ENCODE peak calls at places on chromosome 13, in seven cellular contexts. One of them, this sample, is unnamed.
A peak's percentile ranks its signal among the peaks of the same experiment; 100 is the strongest.

GRCh38 chr13:101552797-101553196 is 100.3 kb downstream of the ITGBL1 start:
- DNase-seq in H1: no peak
- DNase-seq in H9: no peak
- DNase-seq in mesendoderm: peak; percentile 11
- DNase-seq in neuronal stem cell: no peak
- DNase-seq in IMR-90: peak; percentile 55
- DNase-seq in trophoblast cell: peak; percentile 37
- DNase-seq in this sample: peak; percentile 54

GRCh38 chr13:20738616-20739015 is 35.1 kb downstream of the IL17D start:
- DNase-seq in H1: no peak
- DNase-seq in H9: no peak
- DNase-seq in mesendoderm: no peak
- DNase-seq in neuronal stem cell: no peak
- DNase-seq in IMR-90: no peak
- DNase-seq in trophoblast cell: no peak
- DNase-seq in this sample: no peak

GRCh38 chr13:84192125-84192524 is 309.9 kb upstream of the SLITRK1 start:
- DNase-seq in H1: no peak
- DNase-seq in H9: no peak
- DNase-seq in mesendoderm: peak; percentile 1
- DNase-seq in neuronal stem cell: no peak
- DNase-seq in IMR-90: peak; percentile 76
- DNase-seq in trophoblast cell: peak; percentile 47
- DNase-seq in this sample: peak; percentile 75

GRCh38 chr13:21986602-21987001 is 315.7 kb downstream of the FGF9 start:
- DNase-seq in H1: no peak
- DNase-seq in H9: no peak
- DNase-seq in mesendoderm: no peak
- DNase-seq in neuronal stem cell: no peak
- DNase-seq in IMR-90: peak; percentile 23
- DNase-seq in trophoblast cell: no peak
- DNase-seq in this sample: peak; percentile 43

GRCh38 chr13:76148374-76148773 is 512.2 kb downstream of the LMO7 start:
- DNase-seq in H1: no peak
- DNase-seq in H9: no peak
- DNase-seq in mesendoderm: no peak
- DNase-seq in neuronal stem cell: no peak
- DNase-seq in IMR-90: no peak
- DNase-seq in trophoblast cell: no peak
- DNase-seq in this sample: no peak

GRCh38 chr13:73598021-73598712 is 536.0 kb downstream of the KLF12 start:
- DNase-seq in H1: no peak
- DNase-seq in H9: no peak
- DNase-seq in mesendoderm: no peak
- DNase-seq in neuronal stem cell: no peak
- DNase-seq in IMR-90: peak; percentile 82
- DNase-seq in trophoblast cell: peak; percentile 98
- DNase-seq in this sample: peak; percentile 71

GRCh38 chr13:111947026-111947810 is 119.7 kb upstream of the SOX1 start:
- DNase-seq in H1: peak; percentile 20
- DNase-seq in H9: peak; percentile 15
- DNase-seq in mesendoderm: no peak
- DNase-seq in neuronal stem cell: no peak
- DNase-seq in IMR-90: no peak
- DNase-seq in trophoblast cell: no peak
- DNase-seq in this sample: no peak

GRCh38 chr13:95607363-95607762 is 37.1 kb downstream of the DZIP1 start:
- DNase-seq in H1: no peak
- DNase-seq in H9: no peak
- DNase-seq in mesendoderm: no peak
- DNase-seq in neuronal stem cell: no peak
- DNase-seq in IMR-90: peak; percentile 64
- DNase-seq in trophoblast cell: no peak
- DNase-seq in this sample: no peak

GRCh38 chr13:102845630-102846260 is at the start of gene ERCC5:
- DNase-seq in H1: peak; percentile 96
- DNase-seq in H9: peak; percentile 90
- DNase-seq in mesendoderm: peak; percentile 97
- DNase-seq in neuronal stem cell: peak; percentile 92
- DNase-seq in IMR-90: peak; percentile 95
- DNase-seq in trophoblast cell: peak; percentile 99
- DNase-seq in this sample: peak; percentile 97

GRCh38 chr13:47611664-47612288 is 389.3 kb downstream of the SUCLA2 start:
- DNase-seq in H1: no peak
- DNase-seq in H9: no peak
- DNase-seq in mesendoderm: no peak
- DNase-seq in neuronal stem cell: no peak
- DNase-seq in IMR-90: peak; percentile 45
- DNase-seq in trophoblast cell: no peak
- DNase-seq in this sample: no peak

GRCh38 chr13:50125306-50125555 is 110.0 kb downstream of the KCNRG start:
- DNase-seq in H1: no peak
- DNase-seq in H9: no peak
- DNase-seq in mesendoderm: no peak
- DNase-seq in neuronal stem cell: no peak
- DNase-seq in IMR-90: no peak
- DNase-seq in trophoblast cell: no peak
- DNase-seq in this sample: no peak

GRCh38 chr13:109400625-109401257 is 385.6 kb downstream of the IRS2 start:
- DNase-seq in H1: no peak
- DNase-seq in H9: no peak
- DNase-seq in mesendoderm: peak; percentile 38
- DNase-seq in neuronal stem cell: no peak
- DNase-seq in IMR-90: no peak
- DNase-seq in trophoblast cell: peak; percentile 49
- DNase-seq in this sample: no peak

GRCh38 chr13:82867284-82867683 is 1015.0 kb downstream of the SLITRK1 start:
- DNase-seq in H1: no peak
- DNase-seq in H9: no peak
- DNase-seq in mesendoderm: no peak
- DNase-seq in neuronal stem cell: no peak
- DNase-seq in IMR-90: no peak
- DNase-seq in trophoblast cell: peak; percentile 11
- DNase-seq in this sample: no peak

GRCh38 chr13:100707818-100708740 is 33.5 kb upstream of the TMTC4 start:
- DNase-seq in H1: no peak
- DNase-seq in H9: no peak
- DNase-seq in mesendoderm: no peak
- DNase-seq in neuronal stem cell: no peak
- DNase-seq in IMR-90: no peak
- DNase-seq in trophoblast cell: no peak
- DNase-seq in this sample: no peak

GRCh38 chr13:52744842-52745241 is 5.2 kb upstream of the CNMD start:
- DNase-seq in H1: no peak
- DNase-seq in H9: no peak
- DNase-seq in mesendoderm: no peak
- DNase-seq in neuronal stem cell: no peak
- DNase-seq in IMR-90: no peak
- DNase-seq in trophoblast cell: no peak
- DNase-seq in this sample: no peak

GRCh38 chr13:36919833-36920611 is at the start of gene SMAD9:
- DNase-seq in H1: peak; percentile 68
- DNase-seq in H9: peak; percentile 53
- DNase-seq in mesendoderm: peak; percentile 74
- DNase-seq in neuronal stem cell: peak; percentile 57
- DNase-seq in IMR-90: peak; percentile 67
- DNase-seq in trophoblast cell: peak; percentile 78
- DNase-seq in this sample: peak; percentile 72

GRCh38 chr13:100213576-100213975 is 124.7 kb downstream of the PCCA start:
- DNase-seq in H1: no peak
- DNase-seq in H9: no peak
- DNase-seq in mesendoderm: no peak
- DNase-seq in neuronal stem cell: no peak
- DNase-seq in IMR-90: peak; percentile 44
- DNase-seq in trophoblast cell: no peak
- DNase-seq in this sample: no peak

GRCh38 chr13:23384111-23384510 is 49.4 kb downstream of the SACS start:
- DNase-seq in H1: no peak
- DNase-seq in H9: no peak
- DNase-seq in mesendoderm: no peak
- DNase-seq in neuronal stem cell: no peak
- DNase-seq in IMR-90: peak; percentile 90
- DNase-seq in trophoblast cell: no peak
- DNase-seq in this sample: peak; percentile 22

GRCh38 chr13:104422668-104423067 is 1356.5 kb upstream of the SLC10A2 start:
- DNase-seq in H1: no peak
- DNase-seq in H9: no peak
- DNase-seq in mesendoderm: no peak
- DNase-seq in neuronal stem cell: no peak
- DNase-seq in IMR-90: no peak
- DNase-seq in trophoblast cell: no peak
- DNase-seq in this sample: no peak

GRCh38 chr13:31051999-31052398 is 109.7 kb downstream of the HSPH1 start:
- DNase-seq in H1: no peak
- DNase-seq in H9: peak; percentile 67
- DNase-seq in mesendoderm: peak; percentile 84
- DNase-seq in neuronal stem cell: no peak
- DNase-seq in IMR-90: peak; percentile 8
- DNase-seq in trophoblast cell: no peak
- DNase-seq in this sample: peak; percentile 22

GRCh38 chr13:27425918-27426630 is 1.7 kb downstream of the GTF3A start:
- DNase-seq in H1: peak; percentile 55
- DNase-seq in H9: peak; percentile 70
- DNase-seq in mesendoderm: peak; percentile 82
- DNase-seq in neuronal stem cell: no peak
- DNase-seq in IMR-90: peak; percentile 69
- DNase-seq in trophoblast cell: peak; percentile 71
- DNase-seq in this sample: peak; percentile 87

GRCh38 chr13:75425216-75426009 is 56.6 kb downstream of the TBC1D4 start:
- DNase-seq in H1: no peak
- DNase-seq in H9: no peak
- DNase-seq in mesendoderm: no peak
- DNase-seq in neuronal stem cell: no peak
- DNase-seq in IMR-90: no peak
- DNase-seq in trophoblast cell: no peak
- DNase-seq in this sample: no peak

GRCh38 chr13:106630162-106630561 is 62.2 kb upstream of the ARGLU1 start:
- DNase-seq in H1: no peak
- DNase-seq in H9: no peak
- DNase-seq in mesendoderm: peak; percentile 52
- DNase-seq in neuronal stem cell: no peak
- DNase-seq in IMR-90: no peak
- DNase-seq in trophoblast cell: no peak
- DNase-seq in this sample: no peak

GRCh38 chr13:42152495-42152894 is 104.0 kb downstream of the DGKH start:
- DNase-seq in H1: no peak
- DNase-seq in H9: no peak
- DNase-seq in mesendoderm: no peak
- DNase-seq in neuronal stem cell: no peak
- DNase-seq in IMR-90: no peak
- DNase-seq in trophoblast cell: no peak
- DNase-seq in this sample: no peak

GRCh38 chr13:32019612-32020233 is 11.9 kb upstream of the FRY start:
- DNase-seq in H1: no peak
- DNase-seq in H9: peak; percentile 59
- DNase-seq in mesendoderm: peak; percentile 82
- DNase-seq in neuronal stem cell: peak; percentile 43
- DNase-seq in IMR-90: peak; percentile 81
- DNase-seq in trophoblast cell: peak; percentile 58
- DNase-seq in this sample: peak; percentile 71

GRCh38 chr13:46380242-46380641 is 6.8 kb downstream of the RUBCNL start:
- DNase-seq in H1: no peak
- DNase-seq in H9: no peak
- DNase-seq in mesendoderm: no peak
- DNase-seq in neuronal stem cell: no peak
- DNase-seq in IMR-90: no peak
- DNase-seq in trophoblast cell: no peak
- DNase-seq in this sample: no peak

GRCh38 chr13:67355791-67356190 is 125.7 kb upstream of the PCDH9 start:
- DNase-seq in H1: no peak
- DNase-seq in H9: no peak
- DNase-seq in mesendoderm: no peak
- DNase-seq in neuronal stem cell: peak; percentile 1
- DNase-seq in IMR-90: no peak
- DNase-seq in trophoblast cell: no peak
- DNase-seq in this sample: no peak

GRCh38 chr13:112444001-112444311 is 67.8 kb downstream of the SPACA7 start:
- DNase-seq in H1: peak; percentile 98
- DNase-seq in H9: peak; percentile 90
- DNase-seq in mesendoderm: peak; percentile 82
- DNase-seq in neuronal stem cell: peak; percentile 79
- DNase-seq in IMR-90: peak; percentile 42
- DNase-seq in trophoblast cell: peak; percentile 76
- DNase-seq in this sample: peak; percentile 26

GRCh38 chr13:80668452-80668851 is 327.5 kb upstream of the SPRY2 start:
- DNase-seq in H1: no peak
- DNase-seq in H9: no peak
- DNase-seq in mesendoderm: no peak
- DNase-seq in neuronal stem cell: no peak
- DNase-seq in IMR-90: no peak
- DNase-seq in trophoblast cell: no peak
- DNase-seq in this sample: no peak
- H3K23ac ChIP-seq in H1: no peak overlapping the region
- H3K23ac ChIP-seq in H9: no peak overlapping the region
- H3K23ac ChIP-seq in mesendoderm: no peak overlapping the region
- H3K23ac ChIP-seq in neuronal stem cell: no peak overlapping the region
- H3K23ac ChIP-seq in IMR-90: no peak overlapping the region
- H3K23ac ChIP-seq in trophoblast cell: no peak overlapping the region
- H3K23ac ChIP-seq in this sample: no peak overlapping the region

GRCh38 chr13:110424596-110425443 is 117.7 kb downstream of the COL4A2 start:
- DNase-seq in H1: no peak
- DNase-seq in H9: no peak
- DNase-seq in mesendoderm: no peak
- DNase-seq in neuronal stem cell: no peak
- DNase-seq in IMR-90: peak; percentile 68
- DNase-seq in trophoblast cell: no peak
- DNase-seq in this sample: peak; percentile 94
- H2BK120ac ChIP-seq in H1: no peak overlapping the region
- H2BK120ac ChIP-seq in H9: no peak overlapping the region
- H2BK120ac ChIP-seq in mesendoderm: no peak overlapping the region
- H2BK120ac ChIP-seq in neuronal stem cell: no peak overlapping the region
- H2BK120ac ChIP-seq in IMR-90: peak overlapping the region; percentile 77
- H2BK120ac ChIP-seq in trophoblast cell: no peak overlapping the region
- H2BK120ac ChIP-seq in this sample: peak overlapping the region; percentile 23

GRCh38 chr13:89401209-89401810 is 1730.1 kb downstream of the SLITRK5 start:
- DNase-seq in H1: no peak
- DNase-seq in H9: no peak
- DNase-seq in mesendoderm: peak; percentile 17
- DNase-seq in neuronal stem cell: no peak
- DNase-seq in IMR-90: peak; percentile 73
- DNase-seq in trophoblast cell: peak; percentile 39
- DNase-seq in this sample: peak; percentile 90

GRCh38 chr13:89407357-89407756 is 1736.2 kb downstream of the SLITRK5 start:
- DNase-seq in H1: no peak
- DNase-seq in H9: no peak
- DNase-seq in mesendoderm: no peak
- DNase-seq in neuronal stem cell: no peak
- DNase-seq in IMR-90: no peak
- DNase-seq in trophoblast cell: no peak
- DNase-seq in this sample: no peak

GRCh38 chr13:89402211-89402610 is 1731.0 kb downstream of the SLITRK5 start:
- DNase-seq in H1: no peak
- DNase-seq in H9: no peak
- DNase-seq in mesendoderm: no peak
- DNase-seq in neuronal stem cell: no peak
- DNase-seq in IMR-90: no peak
- DNase-seq in trophoblast cell: no peak
- DNase-seq in this sample: no peak
- H3K23ac ChIP-seq in H1: no peak overlapping the region
- H3K23ac ChIP-seq in H9: no peak overlapping the region
- H3K23ac ChIP-seq in mesendoderm: no peak overlapping the region
- H3K23ac ChIP-seq in neuronal stem cell: no peak overlapping the region
- H3K23ac ChIP-seq in IMR-90: no peak overlapping the region
- H3K23ac ChIP-seq in trophoblast cell: no peak overlapping the region
- H3K23ac ChIP-seq in this sample: no peak overlapping the region

GRCh38 chr13:114115191-114115671 is 17.2 kb downstream of the RASA3 start:
- DNase-seq in H1: no peak
- DNase-seq in H9: no peak
- DNase-seq in mesendoderm: no peak
- DNase-seq in neuronal stem cell: no peak
- DNase-seq in IMR-90: peak; percentile 94
- DNase-seq in trophoblast cell: peak; percentile 45
- DNase-seq in this sample: peak; percentile 94
- H2BK120ac ChIP-seq in H1: no peak overlapping the region
- H2BK120ac ChIP-seq in H9: no peak overlapping the region
- H2BK120ac ChIP-seq in mesendoderm: no peak overlapping the region
- H2BK120ac ChIP-seq in neuronal stem cell: no peak overlapping the region
- H2BK120ac ChIP-seq in IMR-90: peak overlapping the region; percentile 95
- H2BK120ac ChIP-seq in trophoblast cell: no peak overlapping the region
- H2BK120ac ChIP-seq in this sample: peak overlapping the region; percentile 96

This sample was measured in mesenchymal stem cell.